ENCODE peak calls at places on chromosomes 16 and 17, in seven cellular contexts. G is OCI-LY7; Y is GM13977; T is ovary; Q is CD8-positive, alpha-beta T cell; W is cardiac fibroblast; R is AG09319. P is an unnamed sample.

GRCh38 chr17:33012522-33013033 is 20.9 kb downstream of the SPACA3 start:
- DNase-seq in Q (no peak), G (no peak), T (no peak), W (peak), Y (no peak), R (peak), P (no peak)

GRCh38 chr16:47506800-47507199 is 45.7 kb downstream of the PHKB start:
- DNase-seq in Y (no peak), W (no peak), T (no peak), G (peak), R (no peak), Q (no peak), P (no peak)

GRCh38 chr16:68642436-68643064 is 2.6 kb upstream of the CDH3 start:
- DNase-seq in Q (no peak), Y (no peak), W (no peak), T (peak), R (no peak), G (no peak), P (no peak)

GRCh38 chr17:76276461-76277299 is 11.5 kb downstream of the UBALD2 start:
- DNase-seq in Q (no peak), Y (no peak), T (no peak), R (peak), W (no peak), G (no peak), P (no peak)

GRCh38 chr17:55295411-55296170 is 30.8 kb downstream of the HLF start:
- DNase-seq in T (peak), G (peak), W (peak), Y (peak), R (no peak), Q (peak), P (peak)

GRCh38 chr17:62591323-62591722 is 36.1 kb upstream of the MRC2 start:
- DNase-seq in W (no peak), G (no peak), R (no peak), Y (no peak), T (no peak), Q (no peak), P (no peak)

GRCh38 chr17:12983986-12984932 is 33.6 kb downstream of the ELAC2 start:
- DNase-seq in Y (no peak), Q (no peak), G (no peak), T (peak), W (peak), R (peak), P (no peak)

GRCh38 chr16:58158137-58158536 is 29.0 kb upstream of the CFAP20 start:
- DNase-seq in Y (no peak), W (no peak), G (no peak), R (no peak), T (no peak), Q (no peak), P (no peak)

GRCh38 chr16:31073073-31073822 is 792 bp downstream of the ZNF668 start:
- DNase-seq in W (peak), G (peak), R (peak), Q (peak), Y (peak), T (peak), P (peak)

GRCh38 chr16:88650749-88651275 is at the start of gene CYBA:
- DNase-seq in W (peak), Y (peak), T (peak), Q (peak), R (no peak), G (peak), P (peak)

GRCh38 chr17:76379646-76380376 is 4.6 kb upstream of the SPHK1 start:
- DNase-seq in W (no peak), Q (no peak), G (no peak), T (no peak), Y (no peak), R (no peak), P (no peak)

GRCh38 chr16:29899516-29900101 is at the start of gene SEZ6L2:
- DNase-seq in Q (peak), R (peak), Y (peak), W (peak), T (peak), G (no peak), P (no peak)

GRCh38 chr16:17469011-17469741 is 1.6 kb downstream of the XYLT1 start:
- DNase-seq in G (peak), Q (no peak), Y (no peak), T (no peak), W (peak), R (peak), P (no peak)

GRCh38 chr17:35017021-35017420 is 36.7 kb downstream of the LIG3 start:
- DNase-seq in R (no peak), Y (no peak), W (no peak), Q (no peak), G (no peak), T (no peak), P (no peak)

GRCh38 chr17:16920628-16921020 is 51.3 kb downstream of the TNFRSF13B start:
- DNase-seq in G (no peak), Y (no peak), R (no peak), T (no peak), Q (no peak), W (no peak), P (no peak)

GRCh38 chr16:87012954-87013938 is 303.9 kb downstream of the C16orf95 start:
- DNase-seq in T (peak), Q (no peak), Y (no peak), G (no peak), R (no peak), W (no peak), P (no peak)

GRCh38 chr17:261640-262039 is 80.2 kb upstream of the DOC2B start:
- DNase-seq in Q (no peak), Y (no peak), W (no peak), T (no peak), G (no peak), R (no peak), P (no peak)

GRCh38 chr16:17321824-17322223 is 148.9 kb downstream of the XYLT1 start:
- DNase-seq in T (no peak), G (no peak), W (peak), Q (no peak), Y (no peak), R (no peak), P (no peak)

GRCh38 chr17:2239882-2240430 is 63.6 kb downstream of the SMG6 start:
- DNase-seq in W (peak), Q (no peak), T (peak), G (peak), R (no peak), Y (peak), P (peak)

GRCh38 chr16:9258423-9259051 is 167.1 kb downstream of the HAPSTR1 start:
- DNase-seq in G (peak), Q (no peak), W (peak), Y (peak), R (no peak), T (no peak), P (peak)

GRCh38 chr17:42112552-42113176 is at the start of gene DHX58:
- DNase-seq in T (peak), Y (peak), G (peak), R (peak), Q (peak), W (peak), P (peak)

GRCh38 chr17:67127925-67128324 is 83.6 kb downstream of the CACNG1 start:
- DNase-seq in W (no peak), Q (no peak), R (no peak), T (no peak), G (no peak), Y (no peak), P (no peak)

GRCh38 chr17:19274893-19275292 is 37.7 kb downstream of the EPN2 start:
- DNase-seq in Y (no peak), Q (no peak), G (no peak), T (no peak), R (no peak), W (no peak), P (no peak)

GRCh38 chr17:63356275-63356905 is 89.7 kb downstream of the CYB561 start:
- DNase-seq in Q (no peak), R (peak), G (no peak), T (no peak), W (peak), Y (no peak), P (no peak)

GRCh38 chr16:8867483-8868271 is 1.1 kb downstream of the CARHSP1 start:
- DNase-seq in W (no peak), G (peak), R (no peak), Y (peak), Q (no peak), T (peak), P (no peak)

GRCh38 chr17:10631048-10631700 is 25.9 kb downstream of the MYH3 start:
- DNase-seq in T (peak), R (no peak), W (peak), Y (peak), G (no peak), Q (no peak), P (peak)

GRCh38 chr17:37745801-37746426 is 1.1 kb upstream of the HNF1B start:
- DNase-seq in T (no peak), G (no peak), Q (no peak), Y (no peak), R (no peak), W (no peak), P (no peak)

GRCh38 chr16:58448890-58449289 is 51.1 kb upstream of the NDRG4 start:
- DNase-seq in G (no peak), W (no peak), Y (no peak), T (no peak), Q (no peak), R (no peak), P (no peak)

DNA sequence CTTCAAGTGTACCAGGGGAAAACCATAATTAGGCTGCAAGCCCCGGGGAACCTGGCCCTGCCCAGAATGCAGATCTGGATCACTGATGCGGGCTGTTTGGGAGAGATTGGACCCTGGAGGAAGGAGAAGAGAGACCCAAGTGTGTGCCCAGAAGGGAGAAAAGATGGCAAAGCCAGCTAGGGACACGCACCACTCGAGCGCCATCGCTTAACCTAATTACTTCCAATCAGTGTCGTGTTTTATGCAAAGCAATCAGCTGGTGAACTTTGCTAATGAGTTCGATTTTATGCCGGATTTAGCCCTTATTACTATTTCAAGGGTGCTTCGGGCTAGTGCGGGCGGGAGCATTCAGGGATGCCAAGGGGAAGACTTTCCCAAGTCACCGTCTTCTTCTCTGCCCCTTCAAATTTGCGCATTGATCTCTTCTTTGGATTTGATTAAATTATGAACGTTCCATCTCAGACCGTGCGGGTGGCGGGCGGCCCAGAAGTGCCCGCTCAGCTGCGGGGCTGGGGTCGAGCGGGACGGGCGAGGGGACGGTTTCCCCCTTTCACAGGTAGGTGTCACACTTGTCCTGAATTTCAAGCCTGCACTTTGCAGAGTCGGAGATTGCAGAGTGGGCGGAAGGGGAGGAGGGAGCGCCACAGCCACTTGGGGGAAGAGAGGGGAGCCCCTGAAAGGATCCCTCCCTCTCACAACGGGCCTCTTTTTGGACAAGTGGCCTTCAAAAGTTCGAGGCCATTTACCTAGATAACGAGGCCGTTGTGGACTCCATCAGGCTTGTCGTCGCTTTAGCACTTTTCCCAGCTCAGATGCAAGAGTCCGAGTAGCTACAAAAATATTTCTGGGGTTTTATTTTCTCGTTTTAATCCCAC is 4.1 kb downstream of the IRX5 start:
- DNase-seq in G (no peak), T (no peak), Q (no peak), Y (peak), R (no peak), W (no peak), P (peak)
- TF ChIP-seq CTCF in G (peak), T (no peak), Q (no peak), Y (no peak), R (no peak), W (no peak), P (no peak)

GRCh38 chr17:79923974-79924638 is 84.9 kb upstream of the CBX4 start:
- DNase-seq in Q (no peak), R (no peak), Y (peak), G (peak), W (peak), T (peak), P (peak)
- TF ChIP-seq CTCF in Q (peak), R (peak), Y (peak), G (peak), W (peak), T (no peak), P (peak)

GRCh38 chr16:89700649-89701424 is 668 bp downstream of the SPATA2L start:
- DNase-seq in Q (peak), T (peak), W (no peak), R (no peak), Y (peak), G (peak), P (peak)
- TF ChIP-seq CTCF in Q (peak), T (no peak), W (no peak), R (no peak), Y (peak), G (peak), P (peak)

DNA sequence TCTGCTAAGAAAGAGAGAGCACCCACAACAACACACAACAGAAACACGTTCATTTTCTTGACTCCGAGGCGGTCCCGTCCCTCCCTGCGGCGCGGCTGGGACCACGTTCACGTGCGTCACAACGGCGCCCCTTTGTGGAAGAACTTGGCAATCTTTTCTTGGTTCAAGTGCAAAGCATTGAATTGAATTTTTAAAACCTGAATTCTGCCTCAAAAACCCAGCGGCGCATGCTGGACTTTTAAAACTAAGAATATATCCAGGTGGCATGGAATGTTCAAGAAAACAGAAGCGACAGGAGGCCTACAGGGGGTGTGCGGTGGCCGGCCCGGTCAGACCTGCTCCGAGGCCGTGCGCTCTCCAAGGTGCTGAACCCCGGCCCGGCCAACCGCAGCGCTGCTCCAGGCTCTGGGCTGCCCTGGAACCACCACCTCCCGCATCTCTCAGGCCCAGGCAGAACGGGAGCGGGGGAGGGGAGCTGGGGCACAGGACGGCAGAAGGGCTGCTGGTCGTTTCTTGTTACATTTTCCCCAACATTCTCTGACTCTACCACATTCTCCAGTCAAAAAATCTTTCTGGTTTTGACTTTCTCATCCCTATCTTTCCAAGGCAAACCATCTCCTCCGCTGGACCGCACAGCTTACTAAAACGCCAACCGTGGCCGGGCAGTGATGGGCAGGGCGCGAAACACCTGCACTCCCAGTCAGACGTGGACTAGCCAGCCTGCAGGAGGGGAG is 3.4 kb upstream of the HEXD start:
- DNase-seq in G (peak), Y (peak), T (peak), Q (peak), R (peak), W (peak), P (peak)
- TF ChIP-seq CTCF in G (peak), Y (peak), T (peak), Q (peak), R (peak), W (peak), P (peak)